ENCODE peak calls at places on chromosomes 12 and 14, in eight cellular contexts. Y is GM20000, R is H1, E is heart right ventricle, S is lung, K is hepatocyte, A is PC-9, U is lower leg skin. I is an unnamed sample.

GRCh38 chr14:90795744-90796143 is 20.5 kb downstream of the TTC7B start:
- DNase-seq in U (no peak), A (no peak), Y (no peak), S (no peak), R (no peak), K (no peak), E (no peak), I (peak)

GRCh38 chr14:36207500-36207899 is 31.0 kb upstream of the PTCSC3 start:
- DNase-seq in Y (no peak), A (no peak), R (no peak), U (no peak), K (no peak), E (no peak), S (no peak), I (peak)

GRCh38 chr12:46964496-46965098 is 114.8 kb upstream of the PCED1B start:
- DNase-seq in E (no peak), Y (no peak), A (peak), K (peak), S (no peak), U (no peak), R (no peak), I (peak)

GRCh38 chr12:46269429-46270241 is 792 bp upstream of the SLC38A1 start:
- DNase-seq in S (no peak), K (peak), U (peak), R (peak), E (no peak), Y (peak), A (peak), I (peak)

GRCh38 chr14:92951912-92952471 is 29.0 kb downstream of the CHGA start:
- DNase-seq in E (peak), A (peak), S (peak), R (peak), Y (peak), U (peak), K (peak), I (peak)

GRCh38 chr14:104512061-104512460 is 67.5 kb upstream of the C14orf180 start:
- DNase-seq in U (no peak), A (no peak), K (no peak), S (no peak), Y (no peak), R (peak), E (no peak), I (no peak)

GRCh38 chr14:64755661-64756265 is 51.5 kb downstream of the PLEKHG3 start:
- DNase-seq in E (no peak), K (peak), Y (no peak), S (no peak), U (no peak), A (peak), R (no peak), I (peak)

GRCh38 chr12:25583545-25583944 is 30.5 kb upstream of the LMNTD1 start:
- DNase-seq in R (no peak), E (peak), K (peak), S (no peak), A (peak), Y (no peak), U (no peak), I (peak)

GRCh38 chr14:20503905-20504304 is 1.4 kb upstream of the RNASE10 start:
- DNase-seq in E (no peak), S (no peak), A (no peak), U (no peak), K (no peak), R (no peak), Y (no peak), I (no peak)

GRCh38 chr12:132866251-132866828 is 21.1 kb downstream of the CHFR start:
- DNase-seq in U (no peak), K (peak), R (no peak), A (no peak), S (no peak), E (no peak), Y (no peak), I (peak)

GRCh38 chr12:105355752-105356151 is 25.3 kb downstream of the C12orf75 start:
- DNase-seq in Y (no peak), U (no peak), R (no peak), S (no peak), K (no peak), E (no peak), A (no peak), I (peak)

GRCh38 chr12:99476956-99477355 is 170.6 kb upstream of the GARIN6 start:
- DNase-seq in R (no peak), U (no peak), A (no peak), S (no peak), Y (no peak), K (no peak), E (no peak), I (no peak)

GRCh38 chr14:87896393-87897380 is 96.3 kb downstream of the GALC start:
- DNase-seq in E (peak), K (peak), Y (peak), S (no peak), U (no peak), R (no peak), A (no peak), I (peak)

GRCh38 chr14:43359317-43359716 is 1147.8 kb downstream of the FSCB start:
- DNase-seq in U (no peak), K (no peak), E (no peak), S (no peak), Y (no peak), A (no peak), R (no peak), I (no peak)

GRCh38 chr14:66746316-66747006 is 238.5 kb downstream of the GPHN start:
- DNase-seq in K (peak), A (peak), R (no peak), U (no peak), E (peak), S (no peak), Y (no peak), I (peak)
- TF ChIP-seq CTCF in K (peak), A (peak), R (peak), U (no peak), E (peak), S (peak), Y (peak), I (peak)

GRCh38 chr12:96652870-96653269 is 163.5 kb downstream of the CFAP54 start:
- DNase-seq in Y (no peak), K (no peak), E (no peak), U (no peak), R (no peak), S (no peak), A (no peak), I (no peak)
- TF ChIP-seq CTCF in Y (no peak), K (no peak), E (no peak), U (no peak), R (no peak), S (no peak), A (no peak), I (no peak)

GRCh38 chr14:69350892-69351291 is 47.2 kb downstream of the ERH start:
- DNase-seq in R (no peak), Y (no peak), S (no peak), E (no peak), K (no peak), U (no peak), A (no peak), I (no peak)
- TF ChIP-seq CTCF in R (no peak), Y (no peak), S (no peak), E (no peak), K (no peak), U (no peak), A (no peak), I (no peak)

GRCh38 chr14:32403688-32404087 is 74.6 kb downstream of the AKAP6 start:
- DNase-seq in R (no peak), U (no peak), S (no peak), E (no peak), K (no peak), A (no peak), Y (no peak), I (peak)

GRCh38 chr14:32407170-32407569 is 78.1 kb downstream of the AKAP6 start:
- DNase-seq in E (no peak), U (no peak), Y (no peak), K (no peak), A (no peak), R (no peak), S (no peak), I (peak)

GRCh38 chr14:32408018-32408417 is 78.9 kb downstream of the AKAP6 start:
- DNase-seq in U (no peak), Y (no peak), S (no peak), R (no peak), A (no peak), K (peak), E (no peak), I (peak)

GRCh38 chr14:32404784-32405573 is 75.9 kb downstream of the AKAP6 start:
- DNase-seq in A (no peak), U (no peak), S (no peak), Y (no peak), R (no peak), K (no peak), E (peak), I (no peak)

DNA sequence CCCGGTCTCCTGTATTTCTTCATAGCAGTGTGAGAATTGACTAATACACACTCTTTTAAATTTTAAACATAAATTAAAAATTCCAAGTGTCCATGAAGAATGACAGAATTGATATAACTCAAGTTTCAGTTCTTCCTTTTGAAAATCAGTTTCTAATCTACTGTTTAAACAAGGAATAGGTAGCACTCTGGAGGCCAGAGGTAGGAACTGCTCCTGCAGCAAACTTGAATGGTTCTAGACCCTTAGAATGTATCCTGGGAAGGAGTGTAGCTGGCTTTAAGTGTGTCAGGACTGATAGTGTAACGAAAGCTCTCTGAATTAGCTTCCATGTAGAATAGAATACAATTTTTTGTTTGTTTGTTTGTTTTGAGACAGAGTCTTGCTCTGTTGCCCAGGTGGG is 76.8 kb downstream of the AKAP6 start:
- DNase-seq in Y (no peak), S (no peak), E (no peak), K (no peak), A (no peak), U (no peak), R (no peak), I (no peak)
- TF ChIP-seq CTCF in Y (no peak), S (no peak), E (no peak), K (no peak), A (no peak), U (no peak), R (no peak), I (no peak)

GRCh38 chr12:752673-753400 is 458 bp downstream of the WNK1 start:
- DNase-seq in A (peak), K (peak), U (peak), E (peak), Y (peak), S (peak), R (peak), I (peak)
- TF ChIP-seq CTCF in A (no peak), K (peak), U (no peak), E (peak), Y (peak), S (no peak), R (no peak), I (no peak)

DNA sequence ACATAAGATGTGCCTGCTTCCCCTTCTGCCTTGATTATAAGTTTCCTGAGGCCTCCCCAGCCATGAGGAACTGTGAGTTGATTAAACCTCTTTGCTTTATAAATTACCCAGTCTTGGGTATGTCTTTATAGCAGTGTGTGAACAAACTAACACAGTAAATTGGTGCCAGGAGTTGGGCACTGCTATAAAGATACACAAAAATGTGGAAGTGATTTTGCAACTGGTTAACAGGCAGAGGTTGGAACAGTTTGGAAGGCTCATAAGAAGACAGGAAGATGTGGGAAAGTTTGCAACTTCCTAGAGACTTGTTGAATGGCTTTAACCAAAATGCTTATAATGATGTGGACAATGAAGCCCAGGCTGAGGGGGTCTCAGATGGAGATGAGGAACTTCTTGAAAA is 264.1 kb downstream of the DACT1 start:
- DNase-seq in A (no peak), K (no peak), U (no peak), E (no peak), S (no peak), R (no peak), Y (no peak), I (no peak)
- TF ChIP-seq CTCF in A (no peak), K (no peak), U (no peak), E (no peak), S (no peak), R (no peak), Y (no peak), I (no peak)

DNA sequence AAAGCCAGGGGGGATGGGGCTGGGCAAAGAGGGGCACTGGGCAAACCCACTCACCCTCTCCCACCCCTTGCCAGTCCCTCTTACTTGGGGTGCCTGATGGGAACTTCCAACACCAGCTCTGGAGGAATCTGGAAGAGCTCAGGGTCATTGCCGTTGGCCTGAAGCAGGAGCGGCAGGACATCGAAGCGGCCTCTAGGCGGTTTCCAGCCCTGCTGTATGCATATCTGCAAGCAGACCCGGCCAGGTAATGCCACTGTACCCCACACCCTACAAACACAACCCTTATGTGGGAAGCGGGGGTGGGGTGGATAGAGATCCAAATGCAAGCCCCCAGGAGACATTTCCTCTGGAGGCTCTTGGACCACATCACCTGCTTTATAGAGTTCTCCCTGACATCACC is 83.6 kb downstream of the NOS1 start:
- DNase-seq in K (no peak), S (no peak), A (no peak), U (no peak), Y (no peak), R (peak), E (no peak), I (no peak)
- TF ChIP-seq CTCF in K (no peak), S (no peak), A (no peak), U (no peak), Y (no peak), R (no peak), E (no peak), I (no peak)

DNA sequence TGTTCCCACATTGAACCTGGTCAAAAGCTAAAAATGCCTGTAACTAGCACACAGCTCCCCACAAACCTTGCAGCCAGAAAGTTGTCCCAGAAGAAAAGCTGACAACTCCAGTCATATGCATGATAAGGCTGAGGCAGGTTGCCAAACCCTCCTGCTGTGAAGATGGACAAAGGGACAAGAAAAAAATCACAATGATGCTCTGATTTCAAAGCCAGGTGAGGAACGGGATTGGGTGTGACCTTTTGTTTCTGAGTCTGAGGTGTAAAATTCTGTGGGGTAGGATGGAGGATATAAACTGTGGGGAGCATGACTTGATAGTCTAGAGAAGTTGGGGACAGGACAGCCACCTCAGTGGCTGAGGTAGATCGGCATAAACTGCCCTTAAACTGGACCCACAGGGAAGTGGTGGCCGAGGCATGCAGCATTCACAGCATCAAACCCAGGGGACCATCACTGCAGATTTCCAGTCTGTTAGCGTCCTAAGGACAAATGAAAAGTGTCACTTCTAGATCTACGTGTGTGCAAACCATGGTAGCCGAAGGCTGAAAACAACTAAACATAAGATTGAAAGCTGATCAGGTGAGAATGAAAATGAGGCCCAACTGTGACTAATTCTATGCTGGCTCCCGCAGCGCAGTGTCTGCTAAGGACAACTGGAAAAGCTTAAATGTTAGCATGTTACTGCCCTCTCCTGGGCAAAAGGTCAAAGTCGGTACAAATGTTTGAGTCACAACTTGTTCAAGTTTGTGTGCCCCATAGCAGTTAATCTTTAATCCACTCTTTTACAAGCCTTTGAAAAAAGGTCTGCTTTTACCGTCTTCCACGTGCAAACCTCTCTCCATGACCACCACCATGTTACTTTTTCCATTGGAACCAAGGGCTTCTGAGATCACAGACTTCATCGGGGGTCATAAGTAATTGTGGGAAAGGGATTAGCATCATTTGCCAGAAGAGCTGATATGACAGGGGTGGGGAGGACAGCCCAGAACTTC is 39.8 kb downstream of the GRIN2B start:
- DNase-seq in R (peak), A (peak), S (peak), K (peak), E (peak), U (no peak), Y (peak), I (peak)
- TF ChIP-seq CTCF in R (peak), A (peak), S (no peak), K (peak), E (peak), U (no peak), Y (no peak), I (no peak)

GRCh38 chr14:95895720-95896119 is 19.1 kb downstream of the TUNAR start:
- DNase-seq in E (no peak), S (no peak), U (no peak), K (peak), R (peak), Y (no peak), A (no peak), I (no peak)
- TF ChIP-seq CTCF in E (no peak), S (no peak), U (no peak), K (peak), R (peak), Y (peak), A (peak), I (no peak)

I was measured in fibroblast of mammary gland.